ENCODE peak calls at places on chromosomes 1 and 21, in five cellular contexts. R, E, L, V and T are unnamed samples.

GRCh38 chr1:3070654-3071506 is 1.9 kb downstream of the PRDM16 start:
- DNase-seq in R (no peak), V (peak; percentile 62), E (peak; percentile 22), L (no peak), T (no peak)

GRCh38 chr1:208791458-208791857 is 547.3 kb upstream of the PLXNA2 start:
- DNase-seq in L (no peak), R (no peak), V (no peak), E (no peak), T (no peak)

GRCh38 chr1:7253988-7254587 is 468.8 kb downstream of the CAMTA1 start:
- DNase-seq in E (no peak), V (no peak), R (no peak), L (no peak), T (no peak)

GRCh38 chr1:206933333-206933945 is 11.7 kb upstream of the FCMR start:
- DNase-seq in L (no peak), R (no peak), E (no peak), V (peak; percentile 92), T (no peak)

GRCh38 chr1:104132386-104132973 is 382.8 kb downstream of the AMY1C start:
- DNase-seq in R (peak; percentile 1), L (no peak), E (no peak), V (no peak), T (no peak)

GRCh38 chr1:184701821-184702220 is 52.8 kb downstream of the EDEM3 start:
- DNase-seq in E (no peak), L (no peak), V (no peak), R (no peak), T (no peak)

GRCh38 chr1:183165456-183165855 is 20.6 kb upstream of the LAMC2 start:
- DNase-seq in R (no peak), V (no peak), L (no peak), E (no peak), T (no peak)

GRCh38 chr1:219537182-219537581 is 75.7 kb downstream of the ZC3H11B start:
- DNase-seq in V (no peak), R (no peak), L (no peak), E (no peak), T (no peak)

GRCh38 chr1:22699629-22700028 is 11.0 kb upstream of the EPHB2 start:
- DNase-seq in V (no peak), R (no peak), L (no peak), E (no peak), T (no peak)

GRCh38 chr1:97192872-97193572 is 471.4 kb downstream of the PTBP2 start:
- DNase-seq in L (no peak), E (no peak), R (peak; percentile 99), V (no peak), T (no peak)

GRCh38 chr1:9927259-9927658 is 15.9 kb downstream of the LZIC start:
- DNase-seq in E (no peak), R (no peak), L (no peak), V (no peak), T (no peak)

GRCh38 chr1:31633117-31633516 is 11.6 kb downstream of the PEF1 start:
- DNase-seq in R (no peak), E (no peak), L (no peak), V (no peak), T (no peak)

GRCh38 chr1:50419192-50419906 is 3.9 kb downstream of the DMRTA2 start:
- DNase-seq in L (no peak), R (no peak), V (no peak), E (peak; percentile 19), T (no peak)

GRCh38 chr1:60017831-60018230 is 55.7 kb downstream of the C1orf87 start:
- DNase-seq in V (no peak), R (no peak), E (no peak), L (no peak), T (no peak)

GRCh38 chr1:205355054-205355453 is 1.7 kb downstream of the KLHDC8A start:
- DNase-seq in V (no peak), L (no peak), R (no peak), E (no peak), T (no peak)

GRCh38 chr1:76659171-76659940 is 207.9 kb upstream of the ST6GALNAC5 start:
- DNase-seq in E (no peak), L (no peak), V (no peak), R (no peak), T (no peak)

DNA sequence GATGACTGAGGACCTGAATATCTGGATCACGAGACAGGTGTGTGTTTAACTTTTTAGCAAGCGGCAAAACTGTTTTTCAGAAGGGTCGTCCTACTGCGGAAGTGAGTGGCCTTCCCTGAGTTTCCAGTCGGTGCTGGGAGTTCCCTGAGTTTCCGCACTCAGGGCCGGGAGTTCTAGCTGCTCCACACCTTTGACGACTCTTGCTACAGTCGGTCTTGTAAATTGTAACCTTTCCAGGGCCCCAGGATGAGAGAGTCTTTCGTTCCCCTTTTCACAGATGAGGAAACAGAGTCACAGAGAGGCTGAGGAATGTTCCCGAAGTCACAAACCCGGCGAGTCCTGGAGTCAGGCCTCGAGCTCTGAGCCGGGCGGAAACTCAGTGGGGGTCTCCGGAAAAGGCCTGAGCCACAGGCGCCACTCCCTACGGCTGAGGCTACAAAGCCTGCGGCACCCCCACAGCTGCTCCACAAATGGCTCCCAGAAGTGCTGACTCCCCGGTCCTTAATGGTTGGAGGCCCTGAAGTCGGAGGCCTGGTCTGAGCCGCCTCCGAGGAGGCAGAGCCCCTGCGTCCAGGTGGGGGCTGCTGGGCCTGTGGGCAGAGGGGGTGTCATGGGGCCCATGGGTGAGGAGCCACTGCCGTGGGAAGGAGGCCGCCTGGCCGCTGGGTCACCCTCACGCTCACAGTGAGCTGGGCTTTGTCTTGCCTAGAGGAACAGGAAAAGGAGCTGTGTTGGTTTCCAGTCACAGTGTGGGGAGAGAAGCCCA is 12.6 kb upstream of the COL18A1 start:
- DNase-seq in L (no peak), E (peak; percentile 15), V (peak; percentile 64), R (no peak), T (no peak)
- H3K4me1 ChIP-seq in L (no peaks in the 10 kb centered on the region), E (no peaks in the 10 kb centered on the region), V (no peaks in the 10 kb centered on the region), R (peaks cover 7% of the 10 kb centered on the region), T (no peaks in the 10 kb centered on the region)

GRCh38 chr1:26164036-26164927 is 4.5 kb downstream of the C1orf232 start:
- DNase-seq in E (peak; percentile 45), L (no peak), V (peak; percentile 83), R (no peak), T (no peak)
- TF ChIP-seq CTCF in E (peak; percentile 64), L (peak; percentile 49), V (no peak), R (peak; percentile 62), T (peak; percentile 59)

GRCh38 chr21:44299458-44300261 is at the start of gene PFKL:
- DNase-seq in V (peak; percentile 93), L (peak; percentile 42), R (peak; percentile 20), E (peak; percentile 83), T (no peak)
- H3K4me1 ChIP-seq in V (peaks cover 30% of the 10 kb centered on the region), L (no peaks in the 10 kb centered on the region), R (peaks cover 18% of the 10 kb centered on the region), E (peaks cover 43% of the 10 kb centered on the region), T (peaks cover 56% of the 10 kb centered on the region)

GRCh38 chr21:46434322-46434958 is 24.3 kb upstream of the DIP2A start:
- DNase-seq in R (no peak), V (no peak), L (no peak), E (no peak), T (no peak)
- TF ChIP-seq CTCF in R (no peak), V (no peak), L (no peak), E (no peak), T (no peak)